ENCODE peak calls at places on chromosomes 2 and 18, in seven cellular contexts. S, A, F, Q, D, Y and Z are unnamed samples.
A peak's percentile ranks its signal among the peaks of the same experiment; 100 is the strongest.

GRCh38 chr2:128321421-128321775 is 2.7 kb upstream of the HS6ST1 start:
- DNase-seq in S (no peak), A (no peak), F (no peak), Q (no peak), D (no peak), Y (no peak), Z (no peak)

GRCh38 chr2:70111752-70112591 is 24.7 kb downstream of the PCBP1 start:
- DNase-seq in S (peak; percentile 32), A (no peak), F (no peak), Q (no peak), D (no peak), Y (peak; percentile 71), Z (no peak)

GRCh38 chr2:178066890-178067669 is 5.5 kb downstream of the PDE11A start:
- DNase-seq in S (no peak), A (no peak), F (no peak), Q (no peak), D (no peak), Y (no peak), Z (no peak)

GRCh38 chr2:67566958-67567635 is 170.0 kb downstream of the ETAA1 start:
- DNase-seq in S (no peak), A (no peak), F (no peak), Q (no peak), D (no peak), Y (peak; percentile 50), Z (no peak)

GRCh38 chr2:158575051-158575635 is 118.4 kb downstream of the PKP4 start:
- DNase-seq in S (no peak), A (peak; percentile 53), F (no peak), Q (no peak), D (no peak), Y (peak; percentile 3), Z (no peak)

GRCh38 chr18:5393779-5394178 is 98.3 kb upstream of the ZBTB14 start:
- DNase-seq in S (no peak), A (no peak), F (no peak), Q (no peak), D (no peak), Y (peak; percentile 81), Z (no peak)

GRCh38 chr2:160433466-160434172 is 60.0 kb downstream of the RBMS1 start:
- DNase-seq in S (no peak), A (peak; percentile 52), F (no peak), Q (no peak), D (no peak), Y (no peak), Z (no peak)

GRCh38 chr2:19667536-19667949 is 234.2 kb downstream of the TTC32 start:
- DNase-seq in S (no peak), A (no peak), F (no peak), Q (no peak), D (no peak), Y (no peak), Z (no peak)

GRCh38 chr18:47721876-47722275 is 208.6 kb downstream of the SMAD2 start:
- DNase-seq in S (no peak), A (no peak), F (no peak), Q (no peak), D (no peak), Y (no peak), Z (no peak)

GRCh38 chr2:162826901-162827300 is 11.7 kb downstream of the KCNH7 start:
- DNase-seq in S (no peak), A (no peak), F (no peak), Q (no peak), D (no peak), Y (no peak), Z (no peak)

GRCh38 chr2:105870062-105870461 is 125.3 kb downstream of the NCK2 start:
- DNase-seq in S (no peak), A (no peak), F (no peak), Q (no peak), D (no peak), Y (no peak), Z (no peak)

GRCh38 chr18:2657788-2658458 is 2.4 kb downstream of the SMCHD1 start:
- DNase-seq in S (no peak), A (peak; percentile 87), F (no peak), Q (peak; percentile 11), D (peak; percentile 45), Y (peak; percentile 94), Z (peak; percentile 66)

GRCh38 chr2:177889812-177890460 is 182.6 kb downstream of the PDE11A start:
- DNase-seq in S (no peak), A (no peak), F (no peak), Q (no peak), D (no peak), Y (no peak), Z (no peak)

GRCh38 chr2:60796573-60797509 is 40.8 kb downstream of the PAPOLG start:
- DNase-seq in S (no peak), A (peak; percentile 80), F (no peak), Q (no peak), D (no peak), Y (peak; percentile 12), Z (peak; percentile 63)

GRCh38 chr2:176325732-176326131 is 56.5 kb downstream of the MTX2 start:
- DNase-seq in S (no peak), A (peak; percentile 15), F (no peak), Q (no peak), D (no peak), Y (no peak), Z (no peak)

GRCh38 chr2:190789074-190790004 is 91.3 kb upstream of the GLS start:
- DNase-seq in S (no peak), A (peak; percentile 74), F (no peak), Q (no peak), D (no peak), Y (no peak), Z (no peak)

DNA sequence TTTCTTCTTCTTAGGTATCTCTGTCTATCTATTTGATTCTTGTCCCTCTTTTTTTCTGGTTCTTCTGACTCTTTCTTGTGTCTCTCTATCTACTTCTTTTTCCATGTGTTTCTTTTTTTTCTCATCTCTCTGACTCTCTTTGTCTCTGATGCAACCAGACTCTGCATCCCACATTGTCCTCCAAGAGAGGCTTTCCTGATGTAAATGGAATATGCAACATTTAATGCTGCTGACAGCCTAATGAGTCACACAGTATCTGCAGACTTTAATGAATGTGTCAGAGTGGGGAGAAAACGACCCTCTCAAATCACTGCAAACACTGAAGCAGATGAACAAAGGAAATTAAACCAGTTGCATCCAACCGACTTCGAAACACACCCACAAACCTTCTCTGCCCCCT is 351.6 kb downstream of the TXNL1 start:
- DNase-seq in S (no peak), A (peak; percentile 22), F (no peak), Q (peak; percentile 42), D (no peak), Y (peak; percentile 87), Z (no peak)
- H3K4me2 ChIP-seq in S (no peak overlapping the region), A (no peak overlapping the region), F (no peak overlapping the region), Q (no peak overlapping the region), D (no peak overlapping the region), Y (no peak overlapping the region), Z (no peak overlapping the region)

DNA sequence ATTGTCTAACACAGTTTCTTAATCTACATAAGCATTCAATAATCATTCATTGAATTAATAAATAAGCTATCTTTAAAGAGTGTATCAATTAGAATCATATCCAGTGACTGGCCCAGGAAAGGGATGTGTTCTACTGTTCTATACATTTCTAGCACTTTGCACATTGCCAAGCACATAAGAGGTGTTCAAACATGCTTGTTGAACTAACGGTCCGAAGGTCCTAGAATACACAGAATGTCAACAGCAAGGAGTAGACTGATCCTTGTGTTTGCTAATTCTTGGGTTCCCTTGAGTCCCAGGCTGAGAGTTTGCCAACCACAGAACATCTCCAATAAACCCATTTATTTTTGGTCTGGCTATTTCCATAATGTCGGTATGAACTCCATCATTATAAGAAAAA is 331.7 kb upstream of the DCC start:
- DNase-seq in S (no peak), A (no peak), F (no peak), Q (no peak), D (no peak), Y (no peak), Z (no peak)
- H3K4me3 ChIP-seq in S (no peak overlapping the region), A (no peak overlapping the region), F (no peak overlapping the region), Q (no peak overlapping the region), D (no peak overlapping the region), Y (no peak overlapping the region), Z (no peak overlapping the region)

GRCh38 chr2:42964444-42965081 is 172.2 kb upstream of the HAAO start:
- DNase-seq in S (no peak), A (no peak), F (peak; percentile 88), Q (peak; percentile 85), D (no peak), Y (peak; percentile 98), Z (no peak)

GRCh38 chr2:42965196-42965595 is 172.8 kb upstream of the HAAO start:
- DNase-seq in S (no peak), A (no peak), F (no peak), Q (no peak), D (no peak), Y (no peak), Z (no peak)

GRCh38 chr2:42962521-42962953 is 170.2 kb upstream of the HAAO start:
- DNase-seq in S (no peak), A (peak; percentile 26), F (no peak), Q (no peak), D (no peak), Y (peak; percentile 39), Z (peak; percentile 44)

GRCh38 chr2:42961948-42962347 is 169.6 kb upstream of the HAAO start:
- DNase-seq in S (no peak), A (no peak), F (no peak), Q (no peak), D (no peak), Y (no peak), Z (no peak)

DNA sequence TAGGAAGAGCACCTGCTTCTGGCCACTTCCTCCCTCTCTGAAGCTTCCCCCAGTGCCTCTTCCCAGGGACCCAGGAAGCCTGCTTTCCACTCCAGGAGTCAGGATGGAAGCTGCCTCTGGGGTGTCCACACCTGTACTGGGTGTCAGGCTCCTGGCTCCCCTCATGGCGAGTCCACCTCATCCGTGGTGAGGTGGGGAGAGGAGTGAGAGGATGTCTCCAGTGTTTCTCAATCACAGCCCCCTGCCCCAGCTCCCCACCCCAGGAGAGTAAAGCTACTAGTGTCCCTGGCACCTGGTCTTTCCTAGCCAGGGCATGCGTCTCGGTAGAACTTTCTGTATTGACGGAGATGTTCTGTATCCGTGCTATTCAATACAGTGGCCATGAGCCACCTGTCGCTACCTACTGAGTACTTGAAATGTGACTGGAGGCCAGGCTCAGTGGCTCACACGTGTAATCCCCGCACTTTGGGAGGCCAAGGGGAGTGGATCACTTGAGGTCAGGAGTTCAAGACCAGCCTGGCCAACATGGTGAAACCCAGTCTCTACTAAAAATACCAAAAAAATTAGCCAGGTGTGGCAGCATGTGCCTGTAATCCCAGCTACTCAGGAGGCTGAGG is 171.2 kb upstream of the HAAO start:
- DNase-seq in S (no peak), A (no peak), F (no peak), Q (no peak), D (no peak), Y (no peak), Z (no peak)
- H3K4me1 ChIP-seq in S (peaks cover 17% of the 10 kb centered on the region), A (peaks cover 24% of the 10 kb centered on the region), F (peaks cover 52% of the 10 kb centered on the region), Q (peaks cover 19% of the 10 kb centered on the region), D (no peaks in the 10 kb centered on the region), Y (peaks cover 43% of the 10 kb centered on the region), Z (peaks cover 29% of the 10 kb centered on the region)

GRCh38 chr2:204948364-204948763 is 403.1 kb downstream of the PARD3B start:
- DNase-seq in S (no peak), A (no peak), F (no peak), Q (no peak), D (no peak), Y (no peak), Z (no peak)

GRCh38 chr2:204947448-204947847 is 402.2 kb downstream of the PARD3B start:
- DNase-seq in S (no peak), A (no peak), F (no peak), Q (no peak), D (no peak), Y (no peak), Z (no peak)

GRCh38 chr2:204948822-204949221 is 403.5 kb downstream of the PARD3B start:
- DNase-seq in S (no peak), A (no peak), F (no peak), Q (no peak), D (no peak), Y (no peak), Z (no peak)

GRCh38 chr2:204945376-204945775 is 400.1 kb downstream of the PARD3B start:
- DNase-seq in S (no peak), A (no peak), F (no peak), Q (no peak), D (no peak), Y (no peak), Z (no peak)

GRCh38 chr2:204950695-204951094 is 405.4 kb downstream of the PARD3B start:
- DNase-seq in S (no peak), A (no peak), F (peak; percentile 2), Q (no peak), D (no peak), Y (peak; percentile 62), Z (no peak)
- H3K4me2 ChIP-seq in S (no peak overlapping the region), A (no peak overlapping the region), F (peak overlapping the region; percentile 13), Q (no peak overlapping the region), D (no peak overlapping the region), Y (no peak overlapping the region), Z (no peak overlapping the region)